ENCODE peak calls at places on chromosomes 16 and 17, in six cellular contexts. S is dorsolateral prefrontal cortex; R is NCI-H345; L is GM03348; Q is HS-27A; N is CD4-positive, alpha-beta memory T cell. G is an unnamed sample.

GRCh38 chr17:45276031-45276430 is 14.1 kb upstream of the SPATA32 start:
- DNase-seq in S (no peak), N (no peak), Q (no peak), R (no peak), L (no peak), G (no peak)

GRCh38 chr16:25010542-25010941 is 4.6 kb downstream of the ARHGAP17 start:
- DNase-seq in L (no peak), R (no peak), N (no peak), Q (no peak), S (no peak), G (no peak)

GRCh38 chr16:65837431-65837986 is 529.0 kb upstream of the CDH5 start:
- DNase-seq in L (no peak), Q (no peak), S (no peak), N (no peak), R (no peak), G (no peak)

GRCh38 chr17:79937435-79937870 is 98.2 kb upstream of the CBX4 start:
- DNase-seq in Q (no peak), R (no peak), N (no peak), S (no peak), L (no peak), G (no peak)

GRCh38 chr17:1158879-1159278 is 20.9 kb downstream of the ABR start:
- DNase-seq in L (no peak), Q (no peak), N (no peak), R (no peak), S (no peak), G (no peak)

GRCh38 chr17:27575100-27575911 is 55.7 kb upstream of the LGALS9 start:
- DNase-seq in N (no peak), S (no peak), L (no peak), R (no peak), Q (no peak), G (no peak)

GRCh38 chr17:41910701-41911391 is 7.9 kb downstream of the ACLY start:
- DNase-seq in N (no peak), Q (peak), S (no peak), R (no peak), L (peak), G (no peak)

GRCh38 chr17:247767-248166 is 66.3 kb upstream of the DOC2B start:
- DNase-seq in S (peak), N (no peak), L (no peak), Q (no peak), R (no peak), G (no peak)

GRCh38 chr16:89122322-89122831 is 28.7 kb downstream of the ACSF3 start:
- DNase-seq in L (no peak), S (peak), R (peak), N (peak), Q (no peak), G (no peak)

GRCh38 chr17:9150407-9151090 is 129.2 kb downstream of the NTN1 start:
- DNase-seq in S (no peak), Q (no peak), N (no peak), L (peak), R (no peak), G (no peak)

GRCh38 chr17:28763804-28764266 is 20.0 kb downstream of the TRAF4 start:
- DNase-seq in Q (no peak), L (peak), S (peak), N (peak), R (peak), G (peak)

GRCh38 chr17:83136156-83136555 is 56.7 kb downstream of the METRNL start:
- DNase-seq in L (no peak), N (no peak), R (no peak), Q (no peak), S (no peak), G (no peak)

GRCh38 chr17:66667491-66668030 is 167.4 kb upstream of the CACNG5 start:
- DNase-seq in L (no peak), R (no peak), Q (no peak), S (no peak), N (peak), G (no peak)

GRCh38 chr16:88907768-88908167 is 41.3 kb upstream of the PABPN1L start:
- DNase-seq in N (no peak), S (no peak), L (no peak), R (no peak), Q (no peak), G (no peak)

GRCh38 chr17:31431098-31431794 is 39.8 kb downstream of the RAB11FIP4 start:
- DNase-seq in S (no peak), Q (no peak), N (no peak), R (no peak), L (no peak), G (no peak)

GRCh38 chr16:67164599-67165061 is at the start of gene HSF4:
- DNase-seq in Q (no peak), S (peak), L (peak), N (no peak), R (no peak), G (no peak)

GRCh38 chr16:85347213-85347591 is 234.9 kb upstream of the CIBAR2 start:
- DNase-seq in Q (no peak), L (no peak), R (no peak), S (no peak), N (no peak), G (no peak)

GRCh38 chr16:81778861-81779539 is at the start of gene PLCG2:
- DNase-seq in Q (no peak), L (peak), S (no peak), N (peak), R (peak), G (no peak)

GRCh38 chr17:2025622-2026309 is 632 bp upstream of the RTN4RL1 start:
- DNase-seq in S (peak), Q (no peak), L (peak), N (no peak), R (peak), G (no peak)

GRCh38 chr17:56918916-56919315 is 5.1 kb upstream of the TRIM25 start:
- DNase-seq in L (no peak), R (no peak), N (no peak), S (no peak), Q (no peak), G (no peak)

GRCh38 chr17:1108560-1108809 is 71.3 kb downstream of the ABR start:
- DNase-seq in L (no peak), Q (no peak), N (peak), S (no peak), R (no peak), G (no peak)

GRCh38 chr17:82228278-82228841 is 482 bp upstream of the SLC16A3 start:
- DNase-seq in N (peak), R (no peak), S (no peak), L (no peak), Q (no peak), G (no peak)

GRCh38 chr16:57039148-57039812 is 49.9 kb downstream of the NLRC5 start:
- DNase-seq in Q (peak), R (no peak), S (no peak), L (peak), N (peak), G (no peak)

GRCh38 chr17:55053855-55054254 is 85.3 kb downstream of the STXBP4 start:
- DNase-seq in S (no peak), L (peak), N (peak), Q (no peak), R (no peak), G (no peak)

GRCh38 chr17:72614871-72615626 is 477.4 kb downstream of the SLC39A11 start:
- DNase-seq in N (no peak), Q (no peak), S (peak), R (no peak), L (peak), G (no peak)

GRCh38 chr16:65024649-65025243 is 97.1 kb downstream of the CDH11 start:
- DNase-seq in Q (no peak), S (no peak), L (peak), R (no peak), N (no peak), G (no peak)

GRCh38 chr17:60598001-60598736 is 1.8 kb upstream of the PPM1D start:
- DNase-seq in S (no peak), L (no peak), R (no peak), N (no peak), Q (no peak), G (no peak)

GRCh38 chr16:68752602-68753001 is 15.5 kb downstream of the CDH1 start:
- DNase-seq in R (no peak), Q (no peak), L (no peak), S (no peak), N (no peak), G (no peak)

GRCh38 chr16:49127103-49127502 is 154.5 kb downstream of the CBLN1 start:
- DNase-seq in Q (no peak), S (no peak), L (no peak), R (no peak), N (no peak), G (no peak)

G was measured in SK-N-MC.